ENCODE peak calls at places on chromosome 9, in four cellular contexts. U is CD4-positive, alpha-beta memory T cell; J is midbrain; G is kidney tubule cell. B is an unnamed sample.

GRCh38 chr9:76756273-76756650 is 8.0 kb upstream of the PCA3 start:
- DNase-seq in G (peak), J (peak), U (no peak), B (peak)

GRCh38 chr9:136363606-136364368 is at the start of gene DNLZ:
- DNase-seq in J (peak), U (peak), G (peak), B (peak)

GRCh38 chr9:128473104-128473503 is 17.3 kb downstream of the ODF2 start:
- DNase-seq in U (no peak), G (no peak), J (no peak), B (no peak)

GRCh38 chr9:127972316-127972871 is 8.4 kb downstream of the EEIG1 start:
- DNase-seq in U (no peak), G (peak), J (peak), B (no peak)

GRCh38 chr9:121985792-121986494 is 107.2 kb downstream of the TTLL11 start:
- DNase-seq in G (no peak), U (no peak), J (peak), B (peak)

GRCh38 chr9:134325813-134326753 is at the start of gene RXRA:
- DNase-seq in G (peak), J (peak), U (peak), B (peak)

GRCh38 chr9:7216004-7216821 is 458.4 kb downstream of the KDM4C start:
- DNase-seq in J (no peak), G (peak), U (no peak), B (peak)

GRCh38 chr9:121369595-121370265 is at the start of gene STOM:
- DNase-seq in U (peak), G (peak), J (no peak), B (peak)

GRCh38 chr9:111804636-111805035 is 9.9 kb upstream of the SHOC1 start:
- DNase-seq in J (no peak), U (no peak), G (no peak), B (no peak)

GRCh38 chr9:92558612-92559374 is 23.0 kb upstream of the ECM2 start:
- DNase-seq in U (no peak), G (no peak), J (no peak), B (no peak)

GRCh38 chr9:99573052-99573451 is 248.6 kb upstream of the NR4A3 start:
- DNase-seq in U (no peak), G (no peak), J (no peak), B (no peak)

GRCh38 chr9:95363051-95363841 is 45.7 kb upstream of the FANCC start:
- DNase-seq in G (no peak), U (no peak), J (no peak), B (peak)

GRCh38 chr9:37301369-37302172 is 120.9 kb upstream of the GRHPR start:
- DNase-seq in J (no peak), U (no peak), G (no peak), B (no peak)

GRCh38 chr9:4293293-4293931 is 6.5 kb downstream of the GLIS3 start:
- DNase-seq in U (no peak), J (no peak), G (peak), B (peak)